ENCODE peak calls at places on chromosomes 2 and 18, in six cellular contexts. X is heart right ventricle, P is fibroblast of lung, L is fibroblast of pulmonary artery, S is sigmoid colon, I is fibroblast of the aortic adventitia. C is an unnamed sample.

GRCh38 chr2:177763532-177764265 is 308.9 kb downstream of the PDE11A start:
- DNase-seq in X (peak; percentile 74), P (peak; percentile 73), L (peak; percentile 74), S (peak; percentile 77), I (peak; percentile 75), C (peak; percentile 38)

GRCh38 chr2:26212011-26212410 is 32.4 kb downstream of the HADHA start:
- DNase-seq in X (no peak), P (no peak), L (no peak), S (no peak), I (no peak), C (no peak)

GRCh38 chr2:132747046-132747445 is 77.0 kb upstream of the LYPD1 start:
- DNase-seq in X (no peak), P (no peak), L (no peak), S (no peak), I (no peak), C (no peak)

GRCh38 chr2:149690825-149691224 is 103.2 kb upstream of the MMADHC start:
- DNase-seq in X (no peak), P (no peak), L (no peak), S (no peak), I (peak; percentile 23), C (no peak)

GRCh38 chr2:206354129-206354528 is 79.7 kb downstream of the ZDBF2 start:
- DNase-seq in X (no peak), P (no peak), L (no peak), S (no peak), I (no peak), C (no peak)

GRCh38 chr2:70087703-70088507 is 628 bp downstream of the PCBP1 start:
- DNase-seq in X (peak; percentile 41), P (peak; percentile 56), L (peak; percentile 58), S (peak; percentile 84), I (peak; percentile 52), C (peak; percentile 74)

GRCh38 chr18:10726198-10727068 is 200.6 kb downstream of the NAPG start:
- DNase-seq in X (no peak), P (no peak), L (no peak), S (no peak), I (no peak), C (no peak)

GRCh38 chr2:28552045-28552823 is 56.4 kb downstream of the PLB1 start:
- DNase-seq in X (no peak), P (peak; percentile 42), L (peak; percentile 39), S (no peak), I (peak; percentile 67), C (peak; percentile 27)

GRCh38 chr2:201886504-201886903 is 80.2 kb downstream of the CDK15 start:
- DNase-seq in X (no peak), P (no peak), L (no peak), S (no peak), I (no peak), C (peak; percentile 65)

GRCh38 chr18:66742832-66743231 is 138.9 kb upstream of the CDH19 start:
- DNase-seq in X (no peak), P (no peak), L (no peak), S (no peak), I (no peak), C (no peak)

GRCh38 chr18:21815101-21815500 is 74.5 kb downstream of the MIB1 start:
- DNase-seq in X (no peak), P (no peak), L (no peak), S (no peak), I (no peak), C (no peak)

GRCh38 chr18:37564796-37565137 is 831 bp downstream of the CELF4 start:
- DNase-seq in X (peak; percentile 73), P (peak; percentile 48), L (peak; percentile 71), S (peak; percentile 70), I (peak; percentile 29), C (peak; percentile 23)

GRCh38 chr2:1730047-1730937 is 14.0 kb downstream of the PXDN start:
- DNase-seq in X (peak; percentile 8), P (peak; percentile 96), L (peak; percentile 72), S (peak; percentile 84), I (peak; percentile 91), C (peak; percentile 96)

GRCh38 chr2:26911911-26912861 is 58.3 kb upstream of the MAPRE3 start:
- DNase-seq in X (no peak), P (no peak), L (no peak), S (no peak), I (no peak), C (peak; percentile 25)

GRCh38 chr2:68878753-68879152 is 7.6 kb upstream of the BMP10 start:
- DNase-seq in X (no peak), P (peak; percentile 67), L (peak; percentile 68), S (no peak), I (peak; percentile 52), C (no peak)

GRCh38 chr2:185187421-185187820 is 551.2 kb upstream of the FSIP2 start:
- DNase-seq in X (no peak), P (no peak), L (no peak), S (no peak), I (no peak), C (no peak)

DNA sequence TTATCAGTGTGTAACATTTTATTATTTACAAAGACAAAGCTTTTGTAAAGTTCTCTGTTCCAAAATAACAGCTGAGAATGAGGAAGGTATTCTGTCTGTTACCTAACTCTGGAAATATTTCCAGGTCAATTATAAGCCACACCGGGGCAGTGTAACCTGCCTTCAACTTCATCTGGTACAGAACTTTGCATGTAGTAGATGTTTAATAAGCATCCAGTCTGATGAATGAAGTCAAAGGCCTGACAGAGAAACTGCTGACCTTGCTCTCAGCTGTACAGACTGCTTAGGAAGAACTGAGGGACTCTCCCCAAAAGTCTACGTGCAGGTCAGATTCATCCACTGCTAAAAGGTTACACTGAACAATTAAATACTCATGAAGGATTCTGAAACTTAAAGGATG is 43.3 kb downstream of the WDFY1 start:
- DNase-seq in X (no peak), P (no peak), L (no peak), S (no peak), I (no peak), C (no peak)
- TF ChIP-seq CTCF in X (no peak), P (no peak), L (no peak), S (no peak), I (no peak), C (no peak)

DNA sequence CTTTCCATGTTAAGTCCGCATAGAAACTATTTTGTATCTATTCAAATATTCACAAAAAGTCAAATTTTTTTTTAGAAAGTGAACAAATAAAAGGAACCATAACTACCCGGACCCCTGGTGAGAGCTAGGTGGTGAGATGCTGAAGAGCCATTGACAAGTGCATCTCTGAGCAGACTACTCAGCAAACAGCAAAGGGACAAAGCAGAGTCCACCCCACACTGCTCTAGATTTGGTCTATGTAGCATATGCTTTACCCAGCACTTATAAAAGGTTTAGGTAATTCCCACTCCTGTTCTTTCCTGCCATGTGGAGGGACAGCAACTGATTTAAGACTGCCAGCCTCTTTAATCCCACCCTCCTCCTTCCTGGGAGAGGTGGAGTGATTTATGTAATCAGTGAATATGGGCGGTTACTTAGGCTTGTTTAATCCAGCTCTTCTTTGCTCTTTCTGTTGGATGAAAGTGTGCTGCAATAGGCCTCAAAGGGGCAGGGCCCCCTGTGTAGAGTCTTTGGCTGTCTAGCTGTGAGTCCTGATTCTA is 124.0 kb downstream of the METTL8 start:
- DNase-seq in X (no peak), P (no peak), L (no peak), S (no peak), I (no peak), C (no peak)
- H3K4me3 ChIP-seq in X (no peak overlapping the region), P (no peak overlapping the region), L (no peak overlapping the region), S (no peak overlapping the region), I (no peak overlapping the region), C (no peak overlapping the region)

GRCh38 chr18:13811993-13812392 is 12.0 kb upstream of the MC5R start:
- DNase-seq in X (no peak), P (no peak), L (no peak), S (no peak), I (no peak), C (no peak)
- TF ChIP-seq CTCF in X (no peak), P (no peak), L (no peak), S (no peak), I (no peak), C (peak; percentile 18)

DNA sequence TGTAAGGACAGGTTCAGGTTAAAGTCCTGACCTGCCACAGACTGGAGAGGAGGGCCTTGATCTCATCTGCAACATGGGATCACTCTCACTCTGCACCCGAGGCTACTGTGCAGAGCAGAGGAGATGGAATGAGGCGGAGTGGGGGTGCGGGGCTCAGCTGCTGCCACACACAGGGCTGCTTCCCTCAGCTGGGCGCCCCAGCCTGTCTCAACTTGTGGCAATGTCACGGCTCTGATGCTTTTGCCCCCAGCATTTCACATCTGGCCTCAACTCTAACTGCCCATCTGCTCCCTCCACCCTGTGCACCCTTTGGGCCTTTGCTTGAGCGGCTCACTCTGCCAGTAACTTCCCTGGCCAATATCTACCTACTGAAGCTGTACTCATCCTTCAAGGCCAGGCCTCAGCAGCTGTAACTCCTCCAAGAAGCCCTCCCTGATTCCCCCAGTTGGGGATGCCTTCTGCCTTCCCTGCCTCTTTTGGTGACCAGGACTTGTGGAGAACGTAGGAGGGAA is 70.3 kb downstream of the POLR1A start:
- DNase-seq in X (no peak), P (no peak), L (no peak), S (peak; percentile 60), I (no peak), C (no peak)
- H3K4me3 ChIP-seq in X (no peak overlapping the region), P (no peak overlapping the region), L (no peak overlapping the region), S (no peak overlapping the region), I (no peak overlapping the region), C (no peak overlapping the region)

DNA sequence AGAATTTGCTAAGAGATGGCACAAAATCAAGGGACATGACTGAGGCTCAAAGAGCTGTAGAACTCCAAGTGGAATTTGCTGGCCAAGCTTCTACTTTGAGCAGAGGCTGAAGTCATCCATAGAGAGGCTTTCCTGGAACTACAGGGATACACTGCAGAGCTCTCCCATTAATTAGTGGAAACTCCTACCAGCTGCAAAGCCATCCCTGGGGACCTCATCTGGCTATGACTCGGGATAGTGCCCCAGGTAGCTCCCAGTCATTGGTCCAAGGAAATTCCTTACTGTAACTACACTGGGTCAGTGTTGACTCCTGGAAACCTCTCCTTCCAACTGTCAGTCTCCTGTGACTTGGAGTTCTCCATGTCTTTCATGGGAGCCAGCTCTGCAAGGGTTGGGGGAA is 10.5 kb upstream of the GALM start:
- DNase-seq in X (no peak), P (no peak), L (no peak), S (no peak), I (no peak), C (no peak)
- TF ChIP-seq CTCF in X (no peak), P (no peak), L (no peak), S (no peak), I (no peak), C (no peak)

GRCh38 chr2:234494361-234495075 is 2.4 kb downstream of the ARL4C start:
- DNase-seq in X (no peak), P (peak; percentile 66), L (peak; percentile 65), S (peak; percentile 46), I (peak; percentile 86), C (no peak)
- H3K4me3 ChIP-seq in X (peak overlapping the region; percentile 75), P (peak overlapping the region; percentile 98), L (peak overlapping the region; percentile 66), S (peak overlapping the region; percentile 61), I (peak overlapping the region; percentile 94), C (peak overlapping the region; percentile 83)

DNA sequence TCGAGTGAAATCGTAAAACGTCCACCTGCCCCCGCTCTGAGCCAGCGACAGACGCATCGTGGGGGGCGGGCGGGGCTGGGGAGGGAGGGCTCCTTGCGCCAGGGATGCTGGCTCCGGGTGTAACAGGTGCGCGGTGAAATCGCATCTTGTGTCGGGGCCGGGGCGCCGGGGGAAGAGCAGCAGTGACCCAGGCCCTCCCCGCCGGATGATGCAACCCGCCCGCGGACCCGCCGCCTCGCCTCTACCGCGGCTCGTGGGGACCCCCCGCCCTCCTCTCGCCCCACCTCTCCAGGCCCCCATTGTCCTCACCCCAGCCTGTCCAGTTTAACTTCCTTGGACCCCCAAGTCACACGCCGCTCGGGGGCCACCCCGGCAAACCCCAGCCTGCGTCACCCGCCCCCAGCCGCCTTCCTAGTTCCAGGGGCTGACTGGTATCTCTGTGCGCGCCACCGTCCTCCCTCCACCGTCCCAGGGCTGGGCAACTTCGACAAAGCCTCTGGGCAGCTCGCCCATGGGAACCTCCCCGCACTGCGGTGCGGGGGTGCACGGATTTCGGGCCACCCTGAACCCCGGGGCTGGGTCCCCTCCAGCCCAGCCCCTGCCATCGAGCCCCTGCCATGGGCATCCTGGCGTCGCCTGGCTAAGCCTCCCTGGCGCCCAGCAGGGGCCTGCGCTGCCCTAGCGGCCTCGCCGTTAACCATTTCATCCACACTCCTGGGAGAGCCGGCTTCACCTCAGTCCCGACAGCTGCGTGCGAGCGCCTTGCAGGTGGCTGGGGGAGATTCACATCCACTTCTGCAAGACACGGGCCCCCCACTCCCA is 799 bp upstream of the KIF1A start:
- DNase-seq in X (no peak), P (no peak), L (no peak), S (no peak), I (no peak), C (no peak)
- TF ChIP-seq CTCF in X (no peak), P (no peak), L (no peak), S (no peak), I (no peak), C (no peak)